ENCODE peak calls at places on chromosomes 5 and 9, in five cellular contexts. O, I, F, V and Q are unnamed samples.

GRCh38 chr5:1867114-1867814 is 15.5 kb downstream of the IRX4 start:
- DNase-seq in I (no peak), F (no peak), O (no peak), V (no peak), Q (no peak)

GRCh38 chr9:38316166-38316765 is 76.2 kb upstream of the ALDH1B1 start:
- DNase-seq in V (no peak), O (no peak), F (no peak), I (no peak), Q (no peak)

GRCh38 chr9:2620876-2621677 is 510 bp upstream of the VLDLR start:
- DNase-seq in O (peak), F (peak), I (no peak), V (no peak), Q (peak)

GRCh38 chr5:10564838-10565784 is 1.2 kb downstream of the ANKRD33B start:
- DNase-seq in O (no peak), F (no peak), I (no peak), V (no peak), Q (peak)

GRCh38 chr5:124645396-124645795 is 101.0 kb downstream of the ZNF608 start:
- DNase-seq in I (peak), O (no peak), F (no peak), V (no peak), Q (no peak)

GRCh38 chr5:159550951-159551350 is 220.7 kb upstream of the IL12B start:
- DNase-seq in O (no peak), I (no peak), V (no peak), F (no peak), Q (no peak)

GRCh38 chr5:6820851-6821479 is 107.7 kb downstream of the TENT4A start:
- DNase-seq in I (no peak), V (peak), F (peak), O (peak), Q (peak)

GRCh38 chr9:37449877-37450632 is 15.2 kb downstream of the ZBTB5 start:
- DNase-seq in O (no peak), V (no peak), F (no peak), I (no peak), Q (no peak)

GRCh38 chr5:154755361-154756202 is at the start of gene LARP1:
- DNase-seq in F (no peak), V (no peak), I (no peak), O (peak), Q (no peak)

GRCh38 chr9:37392272-37392671 is 30.2 kb upstream of the GRHPR start:
- DNase-seq in I (no peak), V (no peak), O (peak), F (no peak), Q (no peak)

GRCh38 chr5:160262665-160263064 is 33.4 kb downstream of the FABP6 start:
- DNase-seq in V (no peak), F (no peak), O (peak), I (no peak), Q (no peak)

GRCh38 chr9:121562261-121562780 is 62.7 kb upstream of the GGTA1 start:
- DNase-seq in F (no peak), V (no peak), O (no peak), I (no peak), Q (no peak)

GRCh38 chr9:32526042-32526706 is at the start of gene RIGI:
- DNase-seq in V (peak), I (peak), O (peak), F (peak), Q (peak)

GRCh38 chr9:124286292-124286931 is 28.7 kb downstream of the NEK6 start:
- DNase-seq in F (no peak), V (no peak), O (no peak), I (peak), Q (no peak)

GRCh38 chr9:135015986-135016640 is 71.4 kb upstream of the OLFM1 start:
- DNase-seq in V (no peak), F (no peak), I (no peak), O (no peak), Q (no peak)

GRCh38 chr9:90300901-90301688 is 341.5 kb downstream of the DIRAS2 start:
- DNase-seq in V (peak), O (no peak), F (no peak), I (no peak), Q (no peak)

GRCh38 chr9:107896544-107896943 is 407.0 kb upstream of the KLF4 start:
- DNase-seq in I (no peak), V (no peak), F (no peak), O (no peak), Q (no peak)

GRCh38 chr9:107895524-107896001 is 406.0 kb upstream of the KLF4 start:
- DNase-seq in F (no peak), V (no peak), O (no peak), I (no peak), Q (no peak)

GRCh38 chr9:107894572-107895261 is 405.1 kb upstream of the KLF4 start:
- DNase-seq in V (no peak), O (no peak), I (no peak), F (no peak), Q (no peak)

GRCh38 chr9:107888773-107889227 is 399.2 kb upstream of the KLF4 start:
- DNase-seq in F (no peak), O (no peak), I (no peak), V (no peak), Q (no peak)

DNA sequence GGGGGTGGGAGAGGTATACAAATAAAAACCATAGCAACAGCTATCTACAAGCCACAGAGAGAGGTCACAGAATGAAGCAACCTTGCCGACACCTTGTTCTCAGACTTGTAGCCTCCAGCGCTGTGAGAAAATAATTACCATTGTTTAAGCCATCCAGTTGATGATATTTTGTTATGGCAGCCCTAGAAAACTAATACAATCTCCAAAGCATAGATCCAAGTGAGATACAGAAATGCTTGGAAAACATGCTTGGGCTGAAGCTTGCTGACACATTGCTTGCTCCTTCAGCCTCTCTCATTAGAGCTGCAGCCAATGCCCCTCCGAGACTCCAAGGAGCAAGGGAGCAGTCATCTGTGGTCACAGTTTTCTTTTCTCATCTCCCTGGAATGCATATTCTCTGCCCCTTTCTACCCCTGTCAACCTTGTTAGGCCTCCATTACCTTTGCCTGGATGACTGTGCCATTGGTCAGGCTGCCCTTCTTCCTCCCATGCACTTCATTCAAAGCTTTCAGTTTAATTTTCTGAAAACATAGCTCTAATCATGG is 401.4 kb upstream of the KLF4 start:
- DNase-seq in V (no peak), I (no peak), O (no peak), F (no peak), Q (no peak)
- TF ChIP-seq ATF2 in V (no peak), I (no peak), O (no peak), F (no peak), Q (no peak)

GRCh38 chr5:107874810-107875209 is 204.1 kb upstream of the EFNA5 start:
- DNase-seq in F (no peak), I (no peak), O (no peak), V (no peak), Q (no peak)
- TF ChIP-seq ATF2 in F (no peak), I (no peak), O (no peak), V (no peak), Q (no peak)

GRCh38 chr9:33721674-33722358 is 73.5 kb upstream of the PRSS3 start:
- DNase-seq in V (peak), F (peak), I (peak), O (peak), Q (peak)

GRCh38 chr9:33719581-33720374 is 75.6 kb upstream of the PRSS3 start:
- DNase-seq in F (peak), I (no peak), V (no peak), O (peak), Q (peak)

GRCh38 chr9:33714989-33715388 is 80.4 kb upstream of the PRSS3 start:
- DNase-seq in I (no peak), O (no peak), F (no peak), V (no peak), Q (no peak)

GRCh38 chr9:33722359-33722675 is 73.0 kb upstream of the PRSS3 start:
- DNase-seq in I (no peak), O (no peak), V (no peak), F (no peak), Q (no peak)

GRCh38 chr9:33718987-33719386 is 76.4 kb upstream of the PRSS3 start:
- DNase-seq in V (no peak), O (no peak), I (no peak), F (no peak), Q (no peak)
- TF ChIP-seq ATF2 in V (no peak), O (no peak), I (no peak), F (no peak), Q (no peak)

GRCh38 chr5:24644757-24645156 is at the start of gene CDH10:
- DNase-seq in I (no peak), V (peak), O (no peak), F (no peak), Q (peak)

GRCh38 chr5:24642022-24642421 is 2.8 kb downstream of the CDH10 start:
- DNase-seq in F (peak), O (peak), V (no peak), I (no peak), Q (no peak)

GRCh38 chr5:24646915-24647314 is 2.1 kb upstream of the CDH10 start:
- DNase-seq in O (no peak), V (no peak), F (peak), I (no peak), Q (no peak)

GRCh38 chr5:24643255-24643654 is 1.5 kb downstream of the CDH10 start:
- DNase-seq in I (no peak), F (no peak), O (no peak), V (no peak), Q (no peak)

GRCh38 chr5:24643880-24644279 is 898 bp downstream of the CDH10 start:
- DNase-seq in I (no peak), V (no peak), O (no peak), F (no peak), Q (no peak)
- TF ChIP-seq ATF2 in I (no peak), V (no peak), O (no peak), F (no peak), Q (no peak)

DNA sequence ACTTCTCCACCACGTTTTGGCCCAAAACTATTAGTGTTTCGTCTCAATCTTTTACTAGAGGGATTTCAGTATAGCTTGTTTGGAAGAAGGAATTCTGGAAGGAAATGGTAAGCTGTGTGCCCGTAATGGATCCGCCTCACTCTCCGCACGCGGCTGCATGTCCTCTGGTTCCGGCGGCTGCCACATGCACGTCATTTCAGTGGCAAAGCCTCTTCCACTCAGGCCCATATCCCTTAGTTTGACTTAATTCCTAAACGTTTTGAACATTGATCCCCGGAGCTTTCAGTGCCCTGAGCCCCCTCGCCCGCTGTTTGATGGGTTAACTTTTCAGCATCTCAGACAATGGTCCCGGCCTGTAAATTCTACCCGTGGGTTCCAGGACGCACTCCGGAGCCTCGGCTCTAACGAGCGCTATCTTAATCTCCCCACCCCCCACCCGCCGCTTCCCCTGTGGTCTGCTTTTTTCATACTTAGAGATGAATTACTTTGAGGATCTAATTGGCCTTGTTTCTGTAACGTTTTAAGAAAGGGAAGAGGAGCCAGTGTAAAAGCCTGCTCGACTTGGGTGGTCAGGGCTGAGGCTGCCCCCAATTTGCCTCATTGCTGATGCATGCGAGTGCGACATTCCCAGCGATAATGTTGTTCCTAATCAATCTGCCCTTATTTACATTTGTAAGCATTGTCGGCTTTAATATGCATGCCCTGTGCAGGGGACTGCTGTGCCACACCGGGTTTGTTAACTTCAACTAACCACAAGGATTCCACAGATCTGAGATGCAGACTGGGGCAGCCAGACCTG is 4.6 kb downstream of the PTCH1 start:
- DNase-seq in O (peak), F (no peak), I (no peak), V (peak), Q (peak)
- TF ChIP-seq ATF2 in O (no peak), F (no peak), I (no peak), V (no peak), Q (no peak)

GRCh38 chr5:58235279-58235678 is 224.6 kb downstream of the PLK2 start:
- DNase-seq in V (no peak), O (no peak), I (no peak), F (no peak), Q (no peak)
- TF ChIP-seq ATF2 in V (no peak), O (no peak), I (no peak), F (no peak), Q (no peak)